ENCODE peak calls at places on chromosomes 3 and 15, in five cellular contexts. R is fibroblast of mammary gland, H is GM20000, C is IMR-90, W is AG09309. N is an unnamed sample.

GRCh38 chr3:44055951-44056350 is 185.7 kb upstream of the TOPAZ1 start:
- DNase-seq in H (no peak), C (peak), W (peak), R (no peak), N (no peak)

GRCh38 chr3:126450219-126450618 is 25.5 kb downstream of the ZXDC start:
- DNase-seq in R (no peak), H (no peak), C (no peak), W (no peak), N (no peak)

GRCh38 chr3:148880681-148881080 is 15.6 kb downstream of the CPA3 start:
- DNase-seq in C (no peak), H (peak), W (no peak), R (no peak), N (peak)

GRCh38 chr3:194200422-194201060 is 64.6 kb downstream of the HES1 start:
- DNase-seq in R (no peak), W (no peak), C (no peak), H (no peak), N (no peak)

GRCh38 chr3:49699281-49699723 is 9.9 kb downstream of the RNF123 start:
- DNase-seq in W (no peak), H (no peak), C (no peak), R (no peak), N (no peak)

GRCh38 chr3:102529452-102529851 is 94.6 kb downstream of the ZPLD1 start:
- DNase-seq in W (no peak), R (peak), H (no peak), C (peak), N (no peak)

GRCh38 chr3:32132706-32133105 is 26.3 kb downstream of the GPD1L start:
- DNase-seq in W (no peak), H (no peak), C (no peak), R (no peak), N (no peak)

GRCh38 chr3:117144832-117145231 is 435.3 kb downstream of the TUSC7 start:
- DNase-seq in W (no peak), C (peak), R (peak), H (no peak), N (no peak)

GRCh38 chr3:63047068-63047467 is 171.9 kb upstream of the CADPS start:
- DNase-seq in H (no peak), W (no peak), R (no peak), C (no peak), N (no peak)

GRCh38 chr3:82707035-82707434 is 945.6 kb upstream of the GBE1 start:
- DNase-seq in C (no peak), R (no peak), H (no peak), W (no peak), N (no peak)

GRCh38 chr15:92277776-92278175 is 115.9 kb upstream of the ST8SIA2 start:
- DNase-seq in H (no peak), R (peak), C (no peak), W (peak), N (no peak)

GRCh38 chr15:42274693-42274971 is 1.4 kb upstream of the TMEM87A start:
- DNase-seq in H (no peak), R (no peak), W (no peak), C (no peak), N (no peak)

GRCh38 chr3:53123510-53123909 is 6.7 kb downstream of the RFT1 start:
- DNase-seq in R (no peak), W (no peak), H (no peak), C (no peak), N (no peak)

GRCh38 chr15:69755571-69756310 is 303.1 kb downstream of the RPLP1 start:
- DNase-seq in C (no peak), H (peak), R (peak), W (no peak), N (peak)

GRCh38 chr3:57852896-57853295 is 96.8 kb downstream of the SLMAP start:
- DNase-seq in H (no peak), W (no peak), R (peak), C (peak), N (peak)

GRCh38 chr3:52085883-52086282 is 29.5 kb upstream of the DUSP7 start:
- DNase-seq in C (no peak), H (no peak), W (no peak), R (no peak), N (no peak)

GRCh38 chr3:149767720-149768119 is 15.4 kb upstream of the COMMD2 start:
- DNase-seq in H (no peak), R (no peak), W (no peak), C (no peak), N (no peak)

GRCh38 chr3:13546667-13547171 is 2.2 kb upstream of the FBLN2 start:
- DNase-seq in W (no peak), H (no peak), C (peak), R (no peak), N (no peak)

GRCh38 chr3:11538581-11538980 is 105.1 kb downstream of the VGLL4 start:
- DNase-seq in R (no peak), W (no peak), C (no peak), H (no peak), N (no peak)
- TF ChIP-seq CTCF in R (no peak), W (no peak), C (no peak), H (no peak), N (no peak)

GRCh38 chr3:38164136-38164965 is 986 bp upstream of the OXSR1 start:
- DNase-seq in R (no peak), H (no peak), W (no peak), C (no peak), N (no peak)

GRCh38 chr3:38164966-38165721 is at the start of gene OXSR1:
- DNase-seq in C (peak), R (peak), W (peak), H (peak), N (peak)

GRCh38 chr3:38158472-38158871 is 6.9 kb upstream of the OXSR1 start:
- DNase-seq in W (no peak), C (no peak), R (no peak), H (no peak), N (no peak)

GRCh38 chr3:38165722-38166387 is 518 bp downstream of the OXSR1 start:
- DNase-seq in R (peak), W (no peak), C (peak), H (no peak), N (peak)

GRCh38 chr3:38163117-38163870 is 2.0 kb upstream of the OXSR1 start:
- DNase-seq in R (no peak), C (no peak), W (no peak), H (no peak), N (no peak)
- TF ChIP-seq CTCF in R (no peak), C (no peak), W (no peak), H (no peak), N (no peak)

GRCh38 chr15:68354268-68354667 is 76.7 kb downstream of the FEM1B start:
- DNase-seq in C (no peak), W (no peak), R (no peak), H (no peak), N (no peak)
- TF ChIP-seq CTCF in C (no peak), W (no peak), R (no peak), H (no peak), N (no peak)

DNA sequence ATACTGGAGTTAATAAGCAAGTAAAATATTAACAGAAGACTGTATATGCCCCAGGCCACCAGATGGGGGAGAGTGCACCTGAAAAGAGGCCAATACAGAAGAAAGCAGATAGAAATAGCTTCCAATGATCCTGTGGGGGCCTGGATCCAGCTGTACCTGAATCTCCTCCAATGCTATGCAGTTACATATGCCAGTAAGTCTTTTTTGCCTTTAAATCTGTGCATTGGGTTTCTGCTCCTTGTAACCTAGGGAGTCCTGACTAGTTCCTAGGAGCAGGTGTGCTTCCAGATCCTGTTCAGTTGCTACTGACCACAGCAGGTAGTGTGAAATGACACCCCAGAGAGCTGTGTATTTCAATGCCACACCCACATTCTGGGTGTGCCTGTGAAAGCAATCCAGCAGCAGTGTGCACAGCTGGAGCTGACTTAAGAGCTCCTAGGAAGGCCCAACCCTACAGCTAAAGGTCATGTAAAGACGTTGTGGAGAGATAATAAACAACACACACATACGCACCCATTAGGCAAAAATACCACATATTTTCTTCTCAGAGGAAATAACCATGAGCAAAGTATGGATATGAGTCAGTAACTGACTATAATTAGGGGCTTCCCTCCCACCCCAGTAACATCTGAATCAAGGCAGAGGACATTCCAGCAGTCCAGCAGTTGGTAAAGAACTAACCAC is 62.2 kb upstream of the AKAP13 start:
- DNase-seq in C (peak), R (peak), H (peak), W (peak), N (peak)
- TF ChIP-seq CTCF in C (peak), R (peak), H (no peak), W (peak), N (no peak)

GRCh38 chr15:75801859-75802593 is 41.2 kb upstream of the UBE2Q2 start:
- DNase-seq in W (no peak), C (peak), R (peak), H (peak), N (peak)
- TF ChIP-seq CTCF in W (peak), C (peak), R (peak), H (peak), N (peak)

DNA sequence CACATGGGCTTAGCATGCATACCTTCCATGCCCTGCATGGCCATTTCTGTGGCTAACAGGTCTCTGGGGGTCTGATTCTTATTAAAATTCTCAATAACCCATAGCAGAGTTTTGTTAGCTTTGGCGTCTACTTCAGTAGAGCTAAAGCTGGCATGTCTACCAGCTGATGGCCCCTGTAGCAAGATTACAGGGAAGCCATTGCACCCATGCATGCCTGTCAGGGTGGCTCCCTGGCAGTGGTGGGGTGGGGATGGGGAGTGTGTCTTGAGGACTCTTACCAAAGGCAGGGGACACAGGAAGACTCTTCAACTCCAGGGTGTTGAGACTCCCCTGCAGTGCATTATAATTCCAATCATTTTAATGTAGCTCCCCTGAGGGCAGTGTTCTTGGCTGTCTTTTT is 4.7 kb downstream of the KY start:
- DNase-seq in R (no peak), C (no peak), H (no peak), W (no peak), N (no peak)
- TF ChIP-seq CTCF in R (no peak), C (no peak), H (no peak), W (no peak), N (no peak)

GRCh38 chr3:189273736-189274135 is 102.0 kb downstream of the TPRG1 start:
- DNase-seq in R (peak), C (no peak), H (no peak), W (no peak), N (no peak)

GRCh38 chr3:189269356-189269755 is 97.6 kb downstream of the TPRG1 start:
- DNase-seq in W (no peak), C (no peak), R (peak), H (no peak), N (no peak)

GRCh38 chr3:189272500-189273119 is 100.8 kb downstream of the TPRG1 start:
- DNase-seq in R (no peak), C (no peak), H (no peak), W (no peak), N (peak)

GRCh38 chr3:189267981-189268613 is 96.3 kb downstream of the TPRG1 start:
- DNase-seq in H (no peak), W (no peak), C (no peak), R (peak), N (no peak)

DNA sequence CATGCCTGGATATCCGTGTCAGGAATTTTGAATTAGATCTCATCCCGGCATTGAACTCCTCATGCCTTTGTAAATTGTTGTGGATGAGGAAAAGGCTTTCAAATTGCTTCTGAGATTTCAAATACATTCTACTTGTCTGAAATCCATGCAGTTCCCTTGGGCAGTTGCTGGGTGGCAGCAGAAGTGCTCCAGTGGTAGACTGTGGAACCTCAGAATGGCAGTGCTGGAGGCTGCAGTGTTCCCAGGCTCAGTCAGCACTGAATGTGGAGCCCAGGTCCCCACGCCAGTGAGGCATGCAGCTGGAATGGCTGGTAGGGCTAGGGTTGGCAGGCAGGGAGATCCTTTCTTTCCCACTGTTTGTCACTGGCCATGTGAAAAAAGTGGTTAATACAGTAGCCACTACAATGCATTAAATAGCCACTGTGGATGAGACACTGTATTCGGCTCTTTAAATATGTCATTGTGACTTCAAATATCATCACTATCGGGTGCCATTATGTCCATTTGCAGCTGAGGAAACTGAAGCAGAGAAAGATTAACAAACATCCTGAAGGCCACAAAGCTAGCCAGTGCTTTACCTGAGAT is 98.6 kb downstream of the TPRG1 start:
- DNase-seq in H (peak), C (peak), R (peak), W (peak), N (no peak)
- TF ChIP-seq CTCF in H (peak), C (peak), R (peak), W (peak), N (peak)

N was measured in GM13977.